ENCODE peak calls at places on chromosomes 11 and 22, in nine cellular contexts. Q, N, S, H, Y, W, D, A and V are unnamed samples.

GRCh38 chr11:24859801-24860300 is 363.0 kb downstream of the LUZP2 start:
- DNase-seq in Q (no peak), A (no peak), H (no peak), N (no peak), S (no peak), Y (no peak), D (no peak), W (no peak), V (no peak)

GRCh38 chr22:46323126-46323525 is 12.4 kb upstream of the TRMU start:
- DNase-seq in H (no peak), Y (no peak), N (no peak), Q (no peak), S (no peak), D (no peak), W (no peak), A (no peak), V (no peak)

GRCh38 chr11:75351541-75352416 is at the start of gene ARRB1:
- DNase-seq in N (peak; percentile 30), W (peak; percentile 79), Q (peak; percentile 92), D (peak; percentile 90), S (peak; percentile 82), A (peak; percentile 30), H (no peak), Y (no peak), V (peak; percentile 82)

GRCh38 chr11:112128483-112129121 is 35.3 kb downstream of the IL18 start:
- DNase-seq in D (no peak), N (peak; percentile 76), A (peak; percentile 33), S (peak; percentile 68), W (no peak), H (no peak), Q (peak; percentile 14), Y (no peak), V (peak; percentile 39)

GRCh38 chr11:85682330-85683305 is 3.4 kb downstream of the CCDC89 start:
- DNase-seq in H (no peak), D (no peak), W (peak; percentile 87), A (peak; percentile 33), Q (peak; percentile 81), Y (no peak), N (peak; percentile 27), S (peak; percentile 84), V (peak; percentile 35)

GRCh38 chr22:49934144-49934890 is 15.9 kb downstream of the CRELD2 start:
- DNase-seq in Q (peak; percentile 44), H (no peak), A (no peak), W (peak; percentile 71), Y (no peak), D (no peak), S (peak; percentile 85), N (no peak), V (peak; percentile 83)

GRCh38 chr22:46052331-46052771 is 75.4 kb upstream of the WNT7B start:
- DNase-seq in Q (no peak), S (peak; percentile 72), D (no peak), H (no peak), N (no peak), Y (peak; percentile 77), W (peak; percentile 61), A (peak; percentile 11), V (peak; percentile 26)

GRCh38 chr11:9138612-9139579 is 47.5 kb upstream of the SCUBE2 start:
- DNase-seq in W (peak; percentile 35), S (no peak), N (peak; percentile 86), H (no peak), D (peak; percentile 47), Y (no peak), Q (no peak), A (no peak), V (peak; percentile 54)

GRCh38 chr11:46039990-46040389 is 81.3 kb downstream of the PHF21A start:
- DNase-seq in Q (no peak), S (no peak), H (no peak), D (no peak), W (no peak), A (no peak), N (no peak), Y (no peak), V (no peak)

GRCh38 chr11:65204646-65205601 is 23.2 kb downstream of the CAPN1 start:
- DNase-seq in Q (peak; percentile 92), Y (peak; percentile 77), A (no peak), H (no peak), W (no peak), D (peak; percentile 37), S (peak; percentile 65), N (peak; percentile 48), V (peak; percentile 22)

DNA sequence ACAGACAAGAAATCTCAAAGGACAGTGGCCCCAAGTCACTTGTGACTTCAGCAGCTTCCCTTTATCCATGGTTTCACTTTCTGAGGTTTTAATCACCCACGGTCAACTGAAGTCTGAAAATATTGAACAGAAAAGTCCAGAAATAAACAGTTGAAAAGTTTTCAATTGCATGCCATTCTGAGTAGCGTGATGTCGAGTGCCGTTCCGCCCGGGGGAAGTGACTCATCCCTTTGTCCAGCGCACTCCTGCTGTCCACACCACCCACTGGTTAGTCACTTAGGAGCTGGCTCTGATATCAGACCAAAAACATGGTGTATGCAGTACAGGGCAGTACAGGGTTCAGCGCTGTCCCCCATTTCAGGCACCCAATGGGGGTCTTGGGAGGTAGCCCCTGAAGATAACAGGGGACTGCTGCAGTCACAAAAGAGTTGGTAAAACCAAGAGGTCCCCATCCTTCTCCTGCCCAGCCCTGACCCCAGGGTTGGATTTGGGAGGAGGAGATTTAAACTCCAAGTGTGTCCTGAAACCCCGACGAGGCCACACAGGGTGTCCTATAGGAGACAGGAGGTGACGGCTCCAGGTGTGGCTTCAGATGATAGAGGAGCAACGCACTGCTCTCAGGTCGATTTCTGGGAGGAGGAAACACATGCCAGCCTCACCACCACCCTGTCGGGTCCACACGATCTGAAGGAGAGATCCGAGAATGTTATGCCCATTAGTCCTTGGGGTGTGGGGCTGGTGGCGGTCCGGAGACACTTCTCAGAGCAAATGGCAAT is 390.1 kb downstream of the CTTN start:
- DNase-seq in N (peak; percentile 74), Y (no peak), D (no peak), S (no peak), Q (no peak), A (no peak), H (no peak), W (no peak), V (no peak)
- TF ChIP-seq EP300 in N (no peak), Y (no peak), D (no peak), S (no peak), Q (no peak), A (no peak), H (no peak), W (no peak), V (no peak)

DNA sequence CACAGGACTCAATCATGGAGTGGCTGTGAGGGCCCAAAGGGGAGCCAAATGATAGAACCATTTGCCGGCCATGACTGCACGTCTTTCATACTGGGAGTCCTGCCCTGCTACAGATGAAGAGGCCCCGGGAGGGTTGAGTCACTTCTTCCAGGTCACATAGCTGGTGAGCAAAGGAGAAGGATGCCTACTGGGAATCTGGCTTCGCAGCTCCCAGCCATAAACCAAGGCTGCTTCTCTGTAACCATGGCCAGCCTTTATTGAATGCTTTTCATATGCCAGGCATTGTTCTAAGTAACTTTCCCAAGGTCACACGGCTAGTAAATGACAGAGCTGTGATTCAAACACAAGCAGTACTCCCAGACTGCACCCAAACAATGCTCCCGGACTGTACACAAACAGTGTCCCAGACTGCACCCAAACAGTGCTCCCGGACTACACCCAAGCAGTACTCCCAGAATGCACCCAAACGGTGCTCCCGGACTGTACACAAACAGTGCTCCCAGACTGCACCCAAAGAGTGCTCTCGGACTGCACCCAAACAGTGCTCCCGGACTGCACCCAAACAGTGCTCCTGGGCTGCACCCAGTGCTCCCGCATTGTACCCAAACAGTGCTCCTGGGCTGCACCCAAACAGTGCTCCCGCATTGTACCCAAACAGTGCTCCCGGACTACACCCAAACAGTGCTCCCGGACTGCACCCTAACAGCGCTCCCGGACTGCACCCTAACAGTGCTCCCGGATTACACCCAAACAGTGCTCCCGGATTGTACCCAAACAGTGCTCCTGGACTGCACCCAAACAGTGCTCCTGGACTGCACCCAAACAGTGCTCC is 89.8 kb downstream of the FBXO7 start:
- DNase-seq in W (no peak), Q (no peak), N (peak; percentile 45), D (no peak), A (peak; percentile 49), H (no peak), S (peak; percentile 59), Y (peak; percentile 37), V (no peak)
- TF ChIP-seq EP300 in W (no peak), Q (no peak), N (no peak), D (no peak), A (no peak), H (no peak), S (no peak), Y (no peak), V (no peak)

GRCh38 chr11:3121931-3122774 is 43.0 kb downstream of the OSBPL5 start:
- DNase-seq in W (peak; percentile 26), D (no peak), A (no peak), Y (peak; percentile 78), Q (peak; percentile 36), N (no peak), H (no peak), S (peak; percentile 75), V (peak; percentile 20)
- TF ChIP-seq EP300 in W (no peak), D (no peak), A (no peak), Y (no peak), Q (no peak), N (no peak), H (no peak), S (no peak), V (no peak)

GRCh38 chr11:64089915-64090810 is 54.4 kb downstream of the FLRT1 start:
- DNase-seq in N (no peak), H (no peak), W (no peak), D (no peak), Q (no peak), A (no peak), S (no peak), Y (no peak), V (no peak)

GRCh38 chr11:64089027-64089360 is 53.3 kb downstream of the FLRT1 start:
- DNase-seq in W (no peak), Q (no peak), Y (no peak), H (no peak), N (no peak), S (no peak), A (no peak), D (no peak), V (no peak)

GRCh38 chr11:64086263-64086938 is 50.7 kb downstream of the FLRT1 start:
- DNase-seq in D (no peak), W (peak; percentile 51), N (peak; percentile 30), A (peak; percentile 20), Q (no peak), Y (no peak), S (peak; percentile 88), H (no peak), V (peak; percentile 43)

GRCh38 chr11:64089493-64089892 is 53.8 kb downstream of the FLRT1 start:
- DNase-seq in Y (no peak), S (no peak), A (no peak), H (no peak), W (no peak), Q (no peak), D (no peak), N (no peak), V (no peak)

DNA sequence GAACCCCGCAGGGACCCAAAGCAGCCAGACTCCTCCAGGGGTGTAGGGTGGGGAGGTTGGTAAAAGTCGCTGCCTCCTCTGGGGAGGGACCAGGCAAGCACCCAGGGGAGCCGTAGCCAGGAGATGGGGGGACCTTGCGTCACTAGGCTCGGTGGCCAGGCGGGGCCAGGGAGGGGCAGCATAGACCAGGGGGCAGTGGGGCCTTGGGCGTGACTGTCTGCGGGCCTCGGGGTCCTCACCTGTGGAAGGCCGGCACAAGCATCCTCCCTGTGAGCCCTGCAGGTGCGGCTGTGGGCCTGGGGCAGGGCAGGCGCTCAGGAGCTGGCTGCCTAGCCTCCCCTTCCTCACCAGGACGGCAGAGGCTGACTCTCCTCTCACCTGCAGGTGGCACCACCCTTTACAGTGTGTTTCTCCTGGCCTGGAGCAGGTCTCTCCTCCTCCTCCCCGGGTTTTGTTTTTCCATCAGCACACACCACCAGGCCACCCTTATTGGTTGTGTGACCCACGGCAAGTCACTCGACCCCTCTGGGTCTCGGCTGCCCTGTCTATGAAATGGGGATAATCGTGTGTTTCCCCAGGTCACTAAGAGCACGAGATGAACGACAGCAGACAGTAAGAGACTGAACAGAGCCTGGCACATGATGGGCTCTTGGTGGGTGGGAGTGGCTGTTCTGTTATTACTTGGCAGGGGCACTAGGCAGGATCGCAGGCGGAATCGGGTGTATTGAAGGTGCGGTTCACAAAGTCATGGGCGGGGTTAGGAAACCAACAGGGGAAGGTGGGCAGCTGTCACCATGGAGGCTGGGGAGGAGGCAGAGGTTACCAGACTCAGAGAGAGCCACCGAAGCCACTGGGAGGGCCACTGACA is 52.7 kb downstream of the FLRT1 start:
- DNase-seq in S (no peak), A (no peak), W (no peak), H (no peak), Q (no peak), Y (no peak), N (peak; percentile 51), D (peak; percentile 45), V (no peak)
- TF ChIP-seq EP300 in S (no peak), A (no peak), W (no peak), H (no peak), Q (no peak), Y (no peak), N (no peak), D (no peak), V (no peak)